ENCODE peak calls at places on chromosome X, in seven cellular contexts. V is sigmoid colon, L is A549, S is AG04450, A is psoas muscle, J is esophagus muscularis mucosa, D is suprapubic skin. T is an unnamed sample.
A peak's percentile ranks its signal among the peaks of the same experiment; 100 is the strongest.

GRCh38 chrX:155662297-155662696 is 49.5 kb upstream of the TMLHE start:
- DNase-seq in V (no peak), L (no peak), S (no peak), A (no peak), J (no peak), D (no peak), T (no peak)

GRCh38 chrX:110301194-110301593 is 16.7 kb downstream of the AMMECR1 start:
- DNase-seq in V (no peak), L (no peak), S (no peak), A (no peak), J (no peak), D (no peak), T (no peak)

GRCh38 chrX:21740329-21741274 is 17.3 kb downstream of the SMPX start:
- DNase-seq in V (no peak), L (no peak), S (no peak), A (peak; percentile 70), J (no peak), D (no peak), T (no peak)

GRCh38 chrX:88439935-88440334 is 307.1 kb upstream of the CPXCR1 start:
- DNase-seq in V (no peak), L (no peak), S (no peak), A (no peak), J (no peak), D (no peak), T (no peak)

GRCh38 chrX:14915596-14915995 is 42.4 kb downstream of the MOSPD2 start:
- DNase-seq in V (no peak), L (no peak), S (no peak), A (no peak), J (no peak), D (no peak), T (no peak)

GRCh38 chrX:115378471-115378870 is 89.0 kb downstream of the LUZP4 start:
- DNase-seq in V (no peak), L (no peak), S (no peak), A (no peak), J (no peak), D (no peak), T (no peak)

GRCh38 chrX:41923925-41924693 is 755 bp upstream of the CASK start:
- DNase-seq in V (no peak), L (peak; percentile 44), S (no peak), A (no peak), J (no peak), D (no peak), T (no peak)

GRCh38 chrX:46649421-46650260 is 76.1 kb downstream of the CHST7 start:
- DNase-seq in V (peak; percentile 75), L (no peak), S (no peak), A (peak; percentile 60), J (no peak), D (no peak), T (peak; percentile 11)

GRCh38 chrX:508163-508562 is 121.5 kb upstream of the PPP2R3B start:
- DNase-seq in V (no peak), L (no peak), S (no peak), A (no peak), J (no peak), D (no peak), T (no peak)

GRCh38 chrX:103536071-103536470 is 16.8 kb upstream of the RAB40A start:
- DNase-seq in V (no peak), L (no peak), S (no peak), A (no peak), J (no peak), D (no peak), T (no peak)

GRCh38 chrX:100976211-100976610 is 6.7 kb downstream of the ARL13A start:
- DNase-seq in V (no peak), L (no peak), S (no peak), A (no peak), J (no peak), D (no peak), T (no peak)

GRCh38 chrX:24607616-24608015 is 39.5 kb downstream of the PCYT1B start:
- DNase-seq in V (no peak), L (no peak), S (no peak), A (no peak), J (no peak), D (no peak), T (no peak)

GRCh38 chrX:2387614-2388239 is 113.0 kb downstream of the DHRSX start:
- DNase-seq in V (no peak), L (no peak), S (no peak), A (no peak), J (no peak), D (no peak), T (no peak)

GRCh38 chrX:106177106-106177981 is 9.2 kb downstream of the PWWP3B start:
- DNase-seq in V (no peak), L (no peak), S (no peak), A (peak; percentile 82), J (no peak), D (no peak), T (peak; percentile 25)

GRCh38 chrX:124098089-124098488 is 136.6 kb downstream of the STAG2 start:
- DNase-seq in V (no peak), L (no peak), S (peak; percentile 4), A (no peak), J (no peak), D (no peak), T (no peak)

GRCh38 chrX:85503258-85504158 is 124.0 kb upstream of the POF1B start:
- DNase-seq in V (no peak), L (no peak), S (no peak), A (no peak), J (no peak), D (no peak), T (no peak)

GRCh38 chrX:13029831-13030771 is 14.3 kb downstream of the FAM9C start:
- DNase-seq in V (no peak), L (no peak), S (no peak), A (no peak), J (no peak), D (no peak), T (no peak)

GRCh38 chrX:65920620-65921019 is 119.3 kb downstream of the VSIG4 start:
- DNase-seq in V (no peak), L (no peak), S (no peak), A (no peak), J (no peak), D (no peak), T (no peak)

GRCh38 chrX:41512394-41512793 is 65.3 kb downstream of the NYX start:
- DNase-seq in V (no peak), L (no peak), S (no peak), A (no peak), J (no peak), D (no peak), T (no peak)

GRCh38 chrX:23783569-23784486 is 855 bp downstream of the SAT1 start:
- DNase-seq in V (no peak), L (no peak), S (no peak), A (no peak), J (no peak), D (no peak), T (no peak)

GRCh38 chrX:24023972-24024664 is 2.9 kb downstream of the KLHL15 start:
- DNase-seq in V (no peak), L (no peak), S (no peak), A (no peak), J (no peak), D (no peak), T (no peak)

GRCh38 chrX:39736219-39737211 is 361.2 kb downstream of the BCOR start:
- DNase-seq in V (peak; percentile 96), L (peak; percentile 33), S (no peak), A (peak; percentile 92), J (peak; percentile 93), D (peak; percentile 83), T (no peak)

GRCh38 chrX:133482345-133483041 is 67.2 kb upstream of the GPC4 start:
- DNase-seq in V (peak; percentile 88), L (no peak), S (no peak), A (no peak), J (no peak), D (no peak), T (no peak)

GRCh38 chrX:104122829-104123228 is 10.5 kb downstream of the ZCCHC18 start:
- DNase-seq in V (no peak), L (no peak), S (no peak), A (no peak), J (no peak), D (no peak), T (no peak)

GRCh38 chrX:110408949-110409588 is 50.4 kb downstream of the RTL9 start:
- DNase-seq in V (no peak), L (no peak), S (no peak), A (no peak), J (no peak), D (no peak), T (no peak)

GRCh38 chrX:17167915-17168314 is 207.1 kb upstream of the NHS start:
- DNase-seq in V (no peak), L (no peak), S (no peak), A (no peak), J (no peak), D (no peak), T (no peak)
- H3K27ac ChIP-seq in V (no peak overlapping the region), L (no peak overlapping the region), S (no peak overlapping the region), A (no peak overlapping the region), J (no peak overlapping the region), D (no peak overlapping the region), T (no peak overlapping the region)

GRCh38 chrX:70485466-70485865 is 40.8 kb downstream of the DLG3 start:
- DNase-seq in V (no peak), L (no peak), S (no peak), A (no peak), J (no peak), D (no peak), T (no peak)
- H3K27ac ChIP-seq in V (no peak overlapping the region), L (no peak overlapping the region), S (no peak overlapping the region), A (no peak overlapping the region), J (no peak overlapping the region), D (no peak overlapping the region), T (no peak overlapping the region)

GRCh38 chrX:82757614-82758013 is 750.5 kb upstream of the POU3F4 start:
- DNase-seq in V (no peak), L (no peak), S (no peak), A (no peak), J (no peak), D (no peak), T (no peak)
- H3K27ac ChIP-seq in V (no peak overlapping the region), L (no peak overlapping the region), S (no peak overlapping the region), A (no peak overlapping the region), J (no peak overlapping the region), D (no peak overlapping the region), T (no peak overlapping the region)

DNA sequence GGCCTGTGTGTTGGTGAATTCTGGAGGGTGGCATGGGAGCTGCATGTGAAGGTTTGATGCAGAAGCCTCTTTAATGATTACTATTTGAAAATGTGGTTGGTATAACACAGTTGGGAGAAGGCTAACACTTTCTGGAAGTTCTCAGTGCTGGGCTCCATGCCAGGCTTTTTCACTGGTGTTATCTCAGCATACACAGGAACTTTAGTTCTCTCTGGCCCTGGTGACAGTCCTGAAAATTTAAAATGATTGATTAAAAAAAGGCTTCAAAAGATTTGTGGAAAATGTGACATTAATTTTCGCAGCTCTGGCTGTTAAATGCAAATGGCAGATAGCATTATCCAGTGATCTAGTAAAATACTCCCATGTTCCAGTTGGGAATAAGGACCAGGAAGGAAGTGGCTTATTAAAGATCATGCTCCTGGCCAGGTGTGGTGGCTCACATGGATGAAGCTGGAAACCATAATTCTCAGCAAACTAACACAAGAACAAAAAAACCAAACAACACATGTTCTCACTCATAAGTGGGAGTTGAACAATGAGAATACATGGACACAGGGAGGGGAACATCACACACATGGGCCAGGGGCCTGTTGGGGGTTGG is 36.6 kb downstream of the DIPK2B start:
- DNase-seq in V (no peak), L (no peak), S (no peak), A (no peak), J (no peak), D (no peak), T (peak; percentile 11)
- H3K27ac ChIP-seq in V (no peak overlapping the region), L (no peak overlapping the region), S (no peak overlapping the region), A (no peak overlapping the region), J (no peak overlapping the region), D (no peak overlapping the region), T (no peak overlapping the region)

T was measured in substantia nigra.